ENCODE peak calls at places on chromosomes 3 and 15, in seven cellular contexts. J, G, A, H, M, D and W are unnamed samples.

GRCh38 chr3:31491660-31492059 is 41.1 kb upstream of the STT3B start:
- DNase-seq in A (no peak), D (no peak), J (no peak), M (no peak), G (no peak), H (no peak), W (no peak)

GRCh38 chr3:122803977-122804376 is 9.1 kb downstream of the SLC49A4 start:
- DNase-seq in H (no peak), M (no peak), A (no peak), G (no peak), D (no peak), J (no peak), W (no peak)

GRCh38 chr3:38548154-38548931 is 52.2 kb downstream of the EXOG start:
- DNase-seq in G (no peak), M (peak), D (peak), J (no peak), A (no peak), H (no peak), W (no peak)

GRCh38 chr15:67579967-67580366 is 37.5 kb downstream of the MAP2K5 start:
- DNase-seq in D (no peak), A (no peak), J (no peak), G (no peak), H (no peak), M (no peak), W (no peak)

GRCh38 chr3:184795493-184796198 is 16.3 kb upstream of the VPS8 start:
- DNase-seq in D (no peak), G (no peak), H (no peak), M (peak), J (no peak), A (no peak), W (no peak)

GRCh38 chr3:19107719-19108118 is 40.6 kb upstream of the KCNH8 start:
- DNase-seq in A (no peak), M (no peak), H (no peak), D (no peak), G (no peak), J (no peak), W (no peak)

GRCh38 chr3:123414958-123415792 is 33.7 kb downstream of the ADCY5 start:
- DNase-seq in G (no peak), J (no peak), D (peak), A (no peak), H (no peak), M (no peak), W (no peak)

GRCh38 chr3:45350643-45351042 is 37.7 kb upstream of the LARS2 start:
- DNase-seq in D (no peak), J (no peak), A (no peak), M (no peak), H (no peak), G (no peak), W (no peak)

GRCh38 chr3:110533089-110533488 is 538.5 kb upstream of the NECTIN3 start:
- DNase-seq in M (no peak), D (no peak), G (no peak), J (no peak), H (no peak), A (no peak), W (peak)

GRCh38 chr3:16070707-16071106 is 103.8 kb upstream of the GALNT15 start:
- DNase-seq in H (no peak), A (no peak), M (no peak), G (no peak), D (no peak), J (no peak), W (no peak)

GRCh38 chr3:30347679-30348216 is 258.7 kb upstream of the TGFBR2 start:
- DNase-seq in G (peak), D (no peak), M (no peak), J (no peak), A (no peak), H (no peak), W (peak)

GRCh38 chr3:158269896-158270295 is 160.0 kb downstream of the RSRC1 start:
- DNase-seq in G (no peak), H (no peak), D (no peak), M (no peak), J (no peak), A (no peak), W (no peak)

GRCh38 chr3:100761211-100761921 is 52.1 kb downstream of the TFG start:
- DNase-seq in A (no peak), J (no peak), H (peak), M (peak), D (peak), G (no peak), W (no peak)

GRCh38 chr15:99631256-99631655 is 65.5 kb downstream of the MEF2A start:
- DNase-seq in D (peak), A (no peak), H (no peak), J (no peak), G (no peak), M (no peak), W (no peak)

GRCh38 chr15:25783607-25784131 is 79.5 kb downstream of the ATP10A start:
- DNase-seq in G (no peak), M (peak), D (no peak), J (peak), A (peak), H (peak), W (peak)

GRCh38 chr3:194220776-194221735 is 85.1 kb downstream of the HES1 start:
- DNase-seq in A (no peak), D (peak), H (no peak), J (no peak), M (no peak), G (no peak), W (no peak)

GRCh38 chr3:194224536-194224935 is 88.6 kb downstream of the HES1 start:
- DNase-seq in D (no peak), A (no peak), G (no peak), J (no peak), H (no peak), M (no peak), W (no peak)

GRCh38 chr3:194223951-194224350 is 88.0 kb downstream of the HES1 start:
- DNase-seq in H (no peak), A (no peak), J (no peak), D (no peak), M (no peak), G (no peak), W (no peak)

GRCh38 chr3:194225988-194226663 is 90.2 kb downstream of the HES1 start:
- DNase-seq in H (no peak), M (no peak), J (no peak), D (peak), A (no peak), G (no peak), W (no peak)

DNA sequence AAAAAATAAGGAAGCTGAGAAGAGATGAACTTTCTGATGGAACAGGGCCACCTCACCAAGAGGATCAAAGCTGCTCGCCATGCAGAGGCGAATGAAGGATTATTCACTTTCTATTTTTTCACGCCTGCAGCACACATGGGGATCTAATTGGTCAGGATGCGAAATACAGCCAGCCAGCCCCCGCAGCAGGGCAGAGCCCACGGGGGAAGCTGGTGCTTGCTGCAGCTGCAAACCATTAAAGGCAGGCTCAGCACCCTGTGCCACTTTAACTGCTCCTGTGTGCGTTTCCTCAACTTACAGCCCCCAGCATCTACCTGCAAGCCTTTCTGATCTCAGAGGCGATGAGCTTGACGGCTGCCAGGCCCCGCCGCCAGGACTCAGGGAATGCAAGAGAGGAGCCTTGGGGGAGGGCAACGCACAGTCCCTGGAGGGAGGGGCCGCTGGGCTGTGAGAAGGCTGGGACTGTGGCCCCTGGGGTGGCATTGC is 89.0 kb downstream of the HES1 start:
- DNase-seq in G (no peak), M (peak), J (no peak), D (no peak), A (peak), H (no peak), W (no peak)
- H3K4ac ChIP-seq in G (no peak), M (no peak), J (no peak), D (no peak), A (no peak), H (no peak), W (no peak)

GRCh38 chr3:26535151-26535550 is 87.4 kb upstream of the LRRC3B start:
- DNase-seq in A (no peak), H (no peak), M (no peak), D (no peak), J (no peak), G (no peak), W (no peak)
- H3K4ac ChIP-seq in A (no peak), H (no peak), M (no peak), D (no peak), J (no peak), G (no peak), W (no peak)

DNA sequence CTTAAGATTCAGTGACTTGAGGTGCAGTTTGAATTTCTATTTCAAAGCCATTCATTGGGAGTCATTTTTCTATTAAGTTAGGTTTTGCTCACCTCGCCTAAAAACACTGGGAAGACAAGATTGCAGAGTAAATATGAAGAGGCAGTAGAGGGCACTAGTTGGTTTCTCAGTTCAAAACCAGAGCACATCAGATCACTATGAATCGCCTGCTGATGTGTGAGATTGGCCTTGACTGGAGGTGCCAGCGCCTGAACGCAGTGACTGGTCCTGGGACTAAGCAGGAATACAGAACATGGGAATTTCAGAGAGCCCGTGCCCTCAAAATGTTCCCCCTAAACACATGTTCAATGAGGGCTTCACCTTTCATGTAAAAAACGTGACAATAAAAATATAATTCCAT is 229.0 kb downstream of the ITPR1 start:
- DNase-seq in A (no peak), G (peak), J (no peak), M (peak), H (no peak), D (peak), W (peak)
- H3K4ac ChIP-seq in A (no peak), G (no peak), J (no peak), M (no peak), H (no peak), D (no peak), W (peak)

GRCh38 chr15:90540768-90541167 is 11.0 kb downstream of the CRTC3 start:
- DNase-seq in J (no peak), M (no peak), H (no peak), A (no peak), G (no peak), D (no peak), W (no peak)
- H3K4ac ChIP-seq in J (no peak), M (no peak), H (no peak), A (no peak), G (no peak), D (no peak), W (no peak)